ENCODE peak calls at places on chromosome 2, in ten cellular contexts. One of them, this sample, is unnamed.

GRCh38 chr2:240319855-240320560 is 115.5 kb upstream of the GPC1 start:
- DNase-seq in AG04450: peak
- DNase-seq in posterior cingulate gyrus: no peak
- DNase-seq in NCI-H460: no peak
- DNase-seq in endothelial cell: no peak
- DNase-seq in fibroblast of the aortic adventitia: peak
- DNase-seq in dorsolateral prefrontal cortex: peak
- DNase-seq in NCI-H1930: no peak
- DNase-seq in activated CD8-positive, alpha-beta memory T cell treated with anti-CD3 and anti-CD28 coated beads, Interleukin-2, amount 10 ng/mL, durations not matched to agents 7 days and 5 days: peak
- DNase-seq in NCI-H82: no peak
- DNase-seq in this sample: no peak

GRCh38 chr2:168573128-168573903 is 117.2 kb downstream of the CERS6 start:
- DNase-seq in activated CD8-positive, alpha-beta memory T cell treated with anti-CD3 and anti-CD28 coated beads, Interleukin-2, amount 10 ng/mL, durations not matched to agents 7 days and 5 days: no peak
- DNase-seq in posterior cingulate gyrus: no peak
- DNase-seq in AG04450: no peak
- DNase-seq in fibroblast of the aortic adventitia: peak
- DNase-seq in NCI-H82: no peak
- DNase-seq in NCI-H1930: peak
- DNase-seq in dorsolateral prefrontal cortex: no peak
- DNase-seq in endothelial cell: no peak
- DNase-seq in NCI-H460: peak
- DNase-seq in this sample: no peak

GRCh38 chr2:178084273-178084672 is 11.7 kb upstream of the PDE11A start:
- DNase-seq in activated CD8-positive, alpha-beta memory T cell treated with anti-CD3 and anti-CD28 coated beads, Interleukin-2, amount 10 ng/mL, durations not matched to agents 7 days and 5 days: no peak
- DNase-seq in NCI-H460: no peak
- DNase-seq in posterior cingulate gyrus: no peak
- DNase-seq in dorsolateral prefrontal cortex: no peak
- DNase-seq in AG04450: no peak
- DNase-seq in NCI-H1930: no peak
- DNase-seq in fibroblast of the aortic adventitia: no peak
- DNase-seq in NCI-H82: no peak
- DNase-seq in endothelial cell: no peak
- DNase-seq in this sample: no peak

GRCh38 chr2:171478345-171478744 is 43.9 kb upstream of the CYBRD1 start:
- DNase-seq in NCI-H1930: no peak
- DNase-seq in fibroblast of the aortic adventitia: peak
- DNase-seq in activated CD8-positive, alpha-beta memory T cell treated with anti-CD3 and anti-CD28 coated beads, Interleukin-2, amount 10 ng/mL, durations not matched to agents 7 days and 5 days: no peak
- DNase-seq in endothelial cell: no peak
- DNase-seq in AG04450: no peak
- DNase-seq in NCI-H460: no peak
- DNase-seq in dorsolateral prefrontal cortex: no peak
- DNase-seq in posterior cingulate gyrus: no peak
- DNase-seq in NCI-H82: no peak
- DNase-seq in this sample: no peak

GRCh38 chr2:215966274-215966673 is 47.1 kb downstream of the MREG start:
- DNase-seq in fibroblast of the aortic adventitia: no peak
- DNase-seq in NCI-H460: no peak
- DNase-seq in posterior cingulate gyrus: no peak
- DNase-seq in NCI-H82: no peak
- DNase-seq in NCI-H1930: no peak
- DNase-seq in endothelial cell: no peak
- DNase-seq in activated CD8-positive, alpha-beta memory T cell treated with anti-CD3 and anti-CD28 coated beads, Interleukin-2, amount 10 ng/mL, durations not matched to agents 7 days and 5 days: no peak
- DNase-seq in dorsolateral prefrontal cortex: no peak
- DNase-seq in AG04450: no peak
- DNase-seq in this sample: no peak

GRCh38 chr2:15142069-15142689 is 419.0 kb downstream of the NBAS start:
- DNase-seq in AG04450: no peak
- DNase-seq in dorsolateral prefrontal cortex: no peak
- DNase-seq in NCI-H82: no peak
- DNase-seq in NCI-H460: no peak
- DNase-seq in posterior cingulate gyrus: no peak
- DNase-seq in activated CD8-positive, alpha-beta memory T cell treated with anti-CD3 and anti-CD28 coated beads, Interleukin-2, amount 10 ng/mL, durations not matched to agents 7 days and 5 days: peak
- DNase-seq in fibroblast of the aortic adventitia: no peak
- DNase-seq in NCI-H1930: no peak
- DNase-seq in endothelial cell: peak
- DNase-seq in this sample: no peak

GRCh38 chr2:240433973-240434727 is 1.3 kb upstream of the GPC1 start:
- DNase-seq in NCI-H1930: no peak
- DNase-seq in NCI-H460: peak
- DNase-seq in NCI-H82: no peak
- DNase-seq in dorsolateral prefrontal cortex: peak
- DNase-seq in posterior cingulate gyrus: no peak
- DNase-seq in fibroblast of the aortic adventitia: peak
- DNase-seq in activated CD8-positive, alpha-beta memory T cell treated with anti-CD3 and anti-CD28 coated beads, Interleukin-2, amount 10 ng/mL, durations not matched to agents 7 days and 5 days: no peak
- DNase-seq in endothelial cell: no peak
- DNase-seq in AG04450: peak
- DNase-seq in this sample: no peak

GRCh38 chr2:166900700-166901099 is 12.4 kb downstream of the XIRP2 start:
- DNase-seq in fibroblast of the aortic adventitia: peak
- DNase-seq in activated CD8-positive, alpha-beta memory T cell treated with anti-CD3 and anti-CD28 coated beads, Interleukin-2, amount 10 ng/mL, durations not matched to agents 7 days and 5 days: no peak
- DNase-seq in endothelial cell: peak
- DNase-seq in posterior cingulate gyrus: no peak
- DNase-seq in NCI-H82: peak
- DNase-seq in dorsolateral prefrontal cortex: no peak
- DNase-seq in NCI-H1930: no peak
- DNase-seq in AG04450: no peak
- DNase-seq in NCI-H460: peak
- DNase-seq in this sample: no peak

GRCh38 chr2:96701636-96702035 is 38.2 kb downstream of the LMAN2L start:
- DNase-seq in posterior cingulate gyrus: no peak
- DNase-seq in dorsolateral prefrontal cortex: no peak
- DNase-seq in NCI-H460: no peak
- DNase-seq in endothelial cell: no peak
- DNase-seq in fibroblast of the aortic adventitia: no peak
- DNase-seq in activated CD8-positive, alpha-beta memory T cell treated with anti-CD3 and anti-CD28 coated beads, Interleukin-2, amount 10 ng/mL, durations not matched to agents 7 days and 5 days: no peak
- DNase-seq in NCI-H1930: no peak
- DNase-seq in NCI-H82: no peak
- DNase-seq in AG04450: no peak
- DNase-seq in this sample: no peak

GRCh38 chr2:105803337-105803736 is 58.6 kb downstream of the NCK2 start:
- DNase-seq in NCI-H1930: no peak
- DNase-seq in NCI-H82: peak
- DNase-seq in posterior cingulate gyrus: no peak
- DNase-seq in AG04450: no peak
- DNase-seq in activated CD8-positive, alpha-beta memory T cell treated with anti-CD3 and anti-CD28 coated beads, Interleukin-2, amount 10 ng/mL, durations not matched to agents 7 days and 5 days: peak
- DNase-seq in dorsolateral prefrontal cortex: no peak
- DNase-seq in NCI-H460: no peak
- DNase-seq in fibroblast of the aortic adventitia: no peak
- DNase-seq in endothelial cell: no peak
- DNase-seq in this sample: no peak

GRCh38 chr2:236946871-236947270 is 138.8 kb upstream of the COPS8 start:
- DNase-seq in posterior cingulate gyrus: no peak
- DNase-seq in activated CD8-positive, alpha-beta memory T cell treated with anti-CD3 and anti-CD28 coated beads, Interleukin-2, amount 10 ng/mL, durations not matched to agents 7 days and 5 days: no peak
- DNase-seq in dorsolateral prefrontal cortex: no peak
- DNase-seq in fibroblast of the aortic adventitia: peak
- DNase-seq in endothelial cell: no peak
- DNase-seq in NCI-H1930: no peak
- DNase-seq in NCI-H460: no peak
- DNase-seq in NCI-H82: no peak
- DNase-seq in AG04450: no peak
- DNase-seq in this sample: no peak

GRCh38 chr2:86697539-86697938 is 22.6 kb upstream of the RMND5A start:
- DNase-seq in NCI-H82: no peak
- DNase-seq in NCI-H460: no peak
- DNase-seq in dorsolateral prefrontal cortex: no peak
- DNase-seq in endothelial cell: no peak
- DNase-seq in posterior cingulate gyrus: no peak
- DNase-seq in activated CD8-positive, alpha-beta memory T cell treated with anti-CD3 and anti-CD28 coated beads, Interleukin-2, amount 10 ng/mL, durations not matched to agents 7 days and 5 days: no peak
- DNase-seq in AG04450: no peak
- DNase-seq in fibroblast of the aortic adventitia: no peak
- DNase-seq in NCI-H1930: no peak
- DNase-seq in this sample: no peak

GRCh38 chr2:7930800-7931635 is 750.8 kb upstream of the ID2 start:
- DNase-seq in NCI-H460: no peak
- DNase-seq in NCI-H1930: no peak
- DNase-seq in dorsolateral prefrontal cortex: no peak
- DNase-seq in NCI-H82: no peak
- DNase-seq in fibroblast of the aortic adventitia: peak
- DNase-seq in AG04450: peak
- DNase-seq in endothelial cell: no peak
- DNase-seq in activated CD8-positive, alpha-beta memory T cell treated with anti-CD3 and anti-CD28 coated beads, Interleukin-2, amount 10 ng/mL, durations not matched to agents 7 days and 5 days: no peak
- DNase-seq in posterior cingulate gyrus: no peak
- DNase-seq in this sample: no peak

GRCh38 chr2:2333076-2333475 is 2.0 kb upstream of the MYT1L start:
- DNase-seq in endothelial cell: no peak
- DNase-seq in NCI-H1930: peak
- DNase-seq in NCI-H460: no peak
- DNase-seq in AG04450: no peak
- DNase-seq in dorsolateral prefrontal cortex: no peak
- DNase-seq in fibroblast of the aortic adventitia: no peak
- DNase-seq in posterior cingulate gyrus: peak
- DNase-seq in activated CD8-positive, alpha-beta memory T cell treated with anti-CD3 and anti-CD28 coated beads, Interleukin-2, amount 10 ng/mL, durations not matched to agents 7 days and 5 days: no peak
- DNase-seq in NCI-H82: peak
- DNase-seq in this sample: peak

GRCh38 chr2:146806295-146807005 is 1038.4 kb upstream of the ACVR2A start:
- DNase-seq in NCI-H82: no peak
- DNase-seq in posterior cingulate gyrus: no peak
- DNase-seq in activated CD8-positive, alpha-beta memory T cell treated with anti-CD3 and anti-CD28 coated beads, Interleukin-2, amount 10 ng/mL, durations not matched to agents 7 days and 5 days: no peak
- DNase-seq in AG04450: no peak
- DNase-seq in NCI-H460: no peak
- DNase-seq in dorsolateral prefrontal cortex: no peak
- DNase-seq in NCI-H1930: no peak
- DNase-seq in endothelial cell: no peak
- DNase-seq in fibroblast of the aortic adventitia: peak
- DNase-seq in this sample: no peak

This sample was measured in NCI-H524 treated with DMSO at 0.1 percent for 48 hours.